ENCODE peak calls at places on chromosomes 1 and 21, in five cellular contexts. B, X, Q, G and W are unnamed samples.

GRCh38 chr1:19385869-19386591 is 73.9 kb downstream of the SLC66A1 start:
- DNase-seq in B (no peak), X (no peak), Q (no peak), G (no peak), W (no peak)

GRCh38 chr1:201508809-201509208 is 1.9 kb upstream of the CSRP1 start:
- DNase-seq in B (no peak), X (no peak), Q (no peak), G (no peak), W (no peak)

GRCh38 chr1:178037510-178038253 is 56.2 kb upstream of the RASAL2 start:
- DNase-seq in B (no peak), X (peak), Q (no peak), G (peak), W (no peak)

GRCh38 chr1:10467078-10467477 is 5.3 kb downstream of the DFFA start:
- DNase-seq in B (no peak), X (no peak), Q (no peak), G (no peak), W (no peak)

GRCh38 chr1:87684786-87685185 is 356.1 kb downstream of the LMO4 start:
- DNase-seq in B (no peak), X (no peak), Q (no peak), G (no peak), W (no peak)

GRCh38 chr1:42423621-42424200 is 32.1 kb downstream of the ZMYND12 start:
- DNase-seq in B (no peak), X (no peak), Q (no peak), G (no peak), W (no peak)

GRCh38 chr1:11719313-11720032 is 16.5 kb upstream of the AGTRAP start:
- DNase-seq in B (peak), X (peak), Q (peak), G (peak), W (peak)

GRCh38 chr1:33814166-33814565 is 49.7 kb upstream of the HMGB4 start:
- DNase-seq in B (no peak), X (no peak), Q (no peak), G (no peak), W (no peak)

GRCh38 chr1:212670882-212671281 is 28.8 kb downstream of the BATF3 start:
- DNase-seq in B (no peak), X (no peak), Q (no peak), G (no peak), W (no peak)

GRCh38 chr1:59394706-59395417 is 98.0 kb downstream of the FGGY start:
- DNase-seq in B (no peak), X (no peak), Q (no peak), G (no peak), W (no peak)

GRCh38 chr21:38188037-38188436 is 68.8 kb upstream of the KCNJ15 start:
- DNase-seq in B (no peak), X (no peak), Q (no peak), G (no peak), W (no peak)

GRCh38 chr1:201539561-201540404 is 856 bp downstream of the NAV1 start:
- DNase-seq in B (no peak), X (peak), Q (no peak), G (peak), W (no peak)

GRCh38 chr1:53572061-53572801 is 113.0 kb downstream of the DMRTB1 start:
- DNase-seq in B (no peak), X (peak), Q (no peak), G (peak), W (no peak)

GRCh38 chr1:21801100-21801499 is 11.0 kb upstream of the LDLRAD2 start:
- DNase-seq in B (no peak), X (no peak), Q (no peak), G (no peak), W (no peak)

GRCh38 chr1:2086446-2087082 is 36.4 kb downstream of the PRKCZ start:
- DNase-seq in B (no peak), X (no peak), Q (no peak), G (no peak), W (no peak)

GRCh38 chr1:18530567-18531502 is 50.1 kb downstream of the KLHDC7A start:
- DNase-seq in B (no peak), X (peak), Q (no peak), G (no peak), W (no peak)

GRCh38 chr1:67888208-67888607 is 54.9 kb upstream of the GNG12 start:
- DNase-seq in B (no peak), X (no peak), Q (no peak), G (no peak), W (no peak)

GRCh38 chr1:211326528-211327340 is at the start of gene TRAF5:
- DNase-seq in B (peak), X (peak), Q (peak), G (peak), W (peak)

GRCh38 chr1:11826946-11827345 is 20.6 kb downstream of the NPPA start:
- DNase-seq in B (no peak), X (no peak), Q (no peak), G (no peak), W (no peak)

GRCh38 chr1:77513839-77514763 is 168.4 kb downstream of the ZZZ3 start:
- DNase-seq in B (no peak), X (no peak), Q (no peak), G (no peak), W (no peak)

GRCh38 chr1:12052008-12052573 is 11.0 kb upstream of the TNFRSF8 start:
- DNase-seq in B (no peak), X (peak), Q (no peak), G (no peak), W (no peak)

GRCh38 chr21:33825898-33826297 is 89.7 kb downstream of the ATP5PO start:
- DNase-seq in B (no peak), X (peak), Q (no peak), G (no peak), W (no peak)

GRCh38 chr21:35578350-35578782 is 482.0 kb downstream of the SETD4 start:
- DNase-seq in B (no peak), X (no peak), Q (no peak), G (no peak), W (no peak)

GRCh38 chr1:34806396-34806795 is 13.6 kb downstream of the GJA4 start:
- DNase-seq in B (no peak), X (no peak), Q (no peak), G (no peak), W (no peak)

GRCh38 chr1:179142889-179143299 is 61.0 kb downstream of the TOR3A start:
- DNase-seq in B (no peak), X (peak), Q (no peak), G (no peak), W (no peak)

GRCh38 chr1:225514671-225515081 is 86.8 kb upstream of the LBR start:
- DNase-seq in B (no peak), X (no peak), Q (no peak), G (no peak), W (no peak)

GRCh38 chr1:24289937-24290595 is 29.1 kb upstream of the GRHL3 start:
- DNase-seq in B (no peak), X (peak), Q (no peak), G (peak), W (no peak)

GRCh38 chr1:9275161-9275560 is 17.5 kb upstream of the SPSB1 start:
- DNase-seq in B (no peak), X (no peak), Q (no peak), G (no peak), W (no peak)

GRCh38 chr1:161389691-161390558 is 22.2 kb upstream of the CFAP126 start:
- DNase-seq in B (peak), X (peak), Q (peak), G (peak), W (peak)

GRCh38 chr1:67429528-67430357 is 459 bp downstream of the SERBP1 start:
- DNase-seq in B (peak), X (peak), Q (peak), G (no peak), W (no peak)

GRCh38 chr21:37267269-37268185 is at the start of gene VPS26C:
- DNase-seq in B (peak), X (peak), Q (peak), G (peak), W (peak)

GRCh38 chr21:45317401-45318145 is 29.9 kb upstream of the POFUT2 start:
- DNase-seq in B (no peak), X (no peak), Q (no peak), G (no peak), W (no peak)

GRCh38 chr1:203698144-203698543 is 66.8 kb upstream of the LAX1 start:
- DNase-seq in B (no peak), X (no peak), Q (no peak), G (no peak), W (no peak)

GRCh38 chr1:202162049-202162417 is 1.6 kb upstream of the PTPN7 start:
- DNase-seq in B (no peak), X (no peak), Q (no peak), G (no peak), W (peak)

GRCh38 chr1:238492271-238492670 is 601.5 kb upstream of the ZP4 start:
- DNase-seq in B (no peak), X (no peak), Q (no peak), G (no peak), W (no peak)

GRCh38 chr21:39869141-39869818 is 2.0 kb downstream of the PCP4 start:
- DNase-seq in B (no peak), X (no peak), Q (no peak), G (no peak), W (no peak)